ENCODE peak calls at places on chromosomes 7 and 10, in four cellular contexts. E is fibroblast of mammary gland; H is GM20000; W is stimulated activated naive B cell treated with anti-CD40 and anti-IgM and Interleukin-4, amounts not matched to agents 10 μg/mL and 1 μg/mL and 100 μg/mL, for 72 hours. B is an unnamed sample.
A peak's percentile ranks its signal among the peaks of the same experiment; 100 is the strongest.

GRCh38 chr10:60564475-60564874 is 174.8 kb upstream of the ANK3 start:
- DNase-seq in W (no peak), E (no peak), H (no peak), B (no peak)

GRCh38 chr10:102646610-102647432 is 2.5 kb downstream of the TRIM8 start:
- DNase-seq in E (peak; percentile 44), W (no peak), H (no peak), B (peak; percentile 54)

GRCh38 chr10:48358838-48359237 is 52.4 kb downstream of the MAPK8 start:
- DNase-seq in E (no peak), W (no peak), H (no peak), B (no peak)

GRCh38 chr7:73702665-73703064 is 16.8 kb downstream of the STX1A start:
- DNase-seq in W (no peak), E (no peak), H (no peak), B (no peak)

GRCh38 chr10:125774581-125775191 is 935 bp downstream of the MMP21 start:
- DNase-seq in E (no peak), W (no peak), H (no peak), B (no peak)

GRCh38 chr7:84704380-84704779 is 482.5 kb downstream of the SEMA3D start:
- DNase-seq in E (no peak), H (no peak), W (no peak), B (no peak)

GRCh38 chr10:43204943-43205671 is 61.8 kb downstream of the RASGEF1A start:
- DNase-seq in E (peak; percentile 57), H (peak; percentile 85), W (peak; percentile 27), B (peak; percentile 61)

GRCh38 chr10:119737827-119738226 is 12.0 kb downstream of the INPP5F start:
- DNase-seq in E (peak; percentile 83), H (no peak), W (no peak), B (peak; percentile 90)

GRCh38 chr7:38524786-38525185 is 106.4 kb downstream of the AMPH start:
- DNase-seq in W (no peak), H (no peak), E (peak; percentile 56), B (no peak)

GRCh38 chr10:14244147-14244546 is 86.6 kb downstream of the FRMD4A start:
- DNase-seq in E (no peak), W (no peak), H (no peak), B (no peak)

GRCh38 chr10:30374353-30374752 is 25.3 kb upstream of the MTPAP start:
- DNase-seq in E (no peak), W (no peak), H (no peak), B (no peak)

GRCh38 chr7:100132697-100133137 is 6.0 kb downstream of the MBLAC1 start:
- DNase-seq in H (peak; percentile 78), W (peak; percentile 52), E (peak; percentile 66), B (peak; percentile 62)

GRCh38 chr7:48424731-48425130 is 253.5 kb downstream of the ABCA13 start:
- DNase-seq in H (no peak), W (no peak), E (peak; percentile 5), B (no peak)

GRCh38 chr7:68246189-68246633 is 1249.6 kb downstream of the TYW1 start:
- DNase-seq in E (no peak), W (no peak), H (no peak), B (no peak)

GRCh38 chr10:35307297-35307696 is 29.0 kb upstream of the CCNY start:
- DNase-seq in E (peak; percentile 72), W (no peak), H (no peak), B (peak; percentile 32)

GRCh38 chr10:73931767-73932624 is 21.1 kb downstream of the PLAU start:
- DNase-seq in E (no peak), H (peak; percentile 70), W (peak; percentile 61), B (peak; percentile 21)

GRCh38 chr7:31805209-31805818 is 118.3 kb downstream of the PPP1R17 start:
- DNase-seq in W (no peak), E (no peak), H (no peak), B (no peak)

GRCh38 chr7:332020-332517 is 42.1 kb downstream of the FOXL3 start:
- DNase-seq in E (no peak), H (no peak), W (no peak), B (no peak)

GRCh38 chr10:70773461-70773860 is 11.7 kb downstream of the TBATA start:
- DNase-seq in E (no peak), H (no peak), W (no peak), B (no peak)

GRCh38 chr7:99362801-99363200 is 11.7 kb upstream of the ARPC1B start:
- DNase-seq in E (peak; percentile 91), W (no peak), H (no peak), B (peak; percentile 98)

GRCh38 chr7:1123721-1124120 is 35.8 kb downstream of the GPER1 start:
- DNase-seq in H (no peak), W (no peak), E (peak; percentile 91), B (peak; percentile 79)

GRCh38 chr7:5679741-5680473 is 101.6 kb downstream of the RNF216 start:
- DNase-seq in H (peak; percentile 53), E (no peak), W (peak; percentile 31), B (no peak)

GRCh38 chr10:86498608-86499007 is 23.0 kb downstream of the WAPL start:
- DNase-seq in H (no peak), W (no peak), E (no peak), B (no peak)

GRCh38 chr10:31774291-31774900 is 154.2 kb downstream of the ARHGAP12 start:
- DNase-seq in E (no peak), H (no peak), W (no peak), B (peak; percentile 33)

GRCh38 chr10:110811791-110812581 is 59.7 kb upstream of the PDCD4 start:
- DNase-seq in H (no peak), W (no peak), E (peak; percentile 28), B (no peak)

GRCh38 chr7:84191842-84192241 is 2.7 kb downstream of the SEMA3A start:
- DNase-seq in W (no peak), E (no peak), H (no peak), B (no peak)